ENCODE peak calls at places on chromosome 10, in six cellular contexts. Q is coronary artery, K is fibroblast of lung, D is fibroblast of the aortic adventitia, L is Calu3, C is foreskin fibroblast. J is an unnamed sample.

GRCh38 chr10:43046288-43046991 is 30.4 kb upstream of the RET start:
- DNase-seq in C (no peak), Q (peak), K (no peak), L (no peak), D (no peak), J (no peak)

GRCh38 chr10:105992928-105993327 is 1171.6 kb downstream of the SORCS1 start:
- DNase-seq in K (no peak), C (no peak), Q (no peak), L (no peak), D (no peak), J (no peak)

GRCh38 chr10:93652857-93653256 is 40.5 kb downstream of the PDE6C start:
- DNase-seq in D (peak), C (peak), L (peak), Q (no peak), K (peak), J (no peak)

GRCh38 chr10:4812041-4812440 is 14.0 kb upstream of the AKR1E2 start:
- DNase-seq in L (no peak), C (peak), D (peak), K (no peak), Q (no peak), J (no peak)

GRCh38 chr10:12590682-12591642 is 241.6 kb downstream of the CAMK1D start:
- DNase-seq in L (no peak), K (peak), C (no peak), Q (no peak), D (no peak), J (no peak)

GRCh38 chr10:109981641-109982040 is 26.1 kb upstream of the ADD3 start:
- DNase-seq in D (peak), K (peak), Q (no peak), C (no peak), L (no peak), J (no peak)

GRCh38 chr10:97127960-97128850 is 57.6 kb downstream of the SLIT1 start:
- DNase-seq in Q (no peak), D (no peak), K (no peak), L (no peak), C (peak), J (no peak)

GRCh38 chr10:119657725-119658124 is 6.5 kb downstream of the BAG3 start:
- DNase-seq in K (peak), C (peak), Q (no peak), D (peak), L (no peak), J (no peak)

GRCh38 chr10:28250782-28251181 is 52.1 kb downstream of the MPP7 start:
- DNase-seq in Q (no peak), K (peak), C (peak), L (no peak), D (peak), J (no peak)

GRCh38 chr10:32985781-32986350 is 27.8 kb upstream of the ITGB1 start:
- DNase-seq in L (no peak), Q (no peak), D (peak), K (peak), C (peak), J (no peak)

GRCh38 chr10:71075066-71075758 is 137.2 kb upstream of the UNC5B start:
- DNase-seq in D (no peak), C (no peak), L (no peak), Q (peak), K (no peak), J (no peak)

GRCh38 chr10:121440461-121440860 is 157.8 kb downstream of the FGFR2 start:
- DNase-seq in C (no peak), K (no peak), D (no peak), L (no peak), Q (no peak), J (no peak)

GRCh38 chr10:53601260-53601875 is 828.8 kb upstream of the MBL2 start:
- DNase-seq in L (no peak), Q (no peak), K (peak), D (peak), C (peak), J (no peak)

GRCh38 chr10:77664018-77664417 is 26.4 kb upstream of the KCNMA1 start:
- DNase-seq in L (no peak), K (no peak), Q (no peak), D (no peak), C (no peak), J (no peak)

GRCh38 chr10:28532223-28532508 is 752 bp upstream of the WAC start:
- DNase-seq in Q (no peak), C (peak), L (no peak), K (peak), D (peak), J (no peak)

GRCh38 chr10:58322072-58322834 is 12.6 kb upstream of the UBE2D1 start:
- DNase-seq in K (no peak), C (peak), D (no peak), Q (no peak), L (peak), J (no peak)

GRCh38 chr10:3781458-3782098 is 3.4 kb downstream of the KLF6 start:
- DNase-seq in Q (peak), K (peak), D (peak), C (peak), L (no peak), J (no peak)
- TF ChIP-seq CTCF in Q (peak), K (peak), D (peak), C (peak), L (peak), J (peak)

GRCh38 chr10:63716174-63716573 is 195.0 kb downstream of the REEP3 start:
- DNase-seq in K (no peak), D (no peak), Q (no peak), L (no peak), C (no peak), J (no peak)

GRCh38 chr10:63712717-63713115 is 191.5 kb downstream of the REEP3 start:
- DNase-seq in L (no peak), Q (no peak), D (peak), K (no peak), C (peak), J (no peak)

GRCh38 chr10:63711866-63712716 is 190.9 kb downstream of the REEP3 start:
- DNase-seq in D (peak), K (peak), L (peak), C (peak), Q (peak), J (peak)

GRCh38 chr10:63711361-63711760 is 190.2 kb downstream of the REEP3 start:
- DNase-seq in L (peak), D (peak), C (peak), Q (no peak), K (peak), J (no peak)

GRCh38 chr10:63713191-63714144 is 192.3 kb downstream of the REEP3 start:
- DNase-seq in L (peak), K (peak), Q (no peak), C (peak), D (peak), J (no peak)
- TF ChIP-seq CTCF in L (no peak), K (no peak), Q (no peak), C (no peak), D (no peak), J (no peak)

DNA sequence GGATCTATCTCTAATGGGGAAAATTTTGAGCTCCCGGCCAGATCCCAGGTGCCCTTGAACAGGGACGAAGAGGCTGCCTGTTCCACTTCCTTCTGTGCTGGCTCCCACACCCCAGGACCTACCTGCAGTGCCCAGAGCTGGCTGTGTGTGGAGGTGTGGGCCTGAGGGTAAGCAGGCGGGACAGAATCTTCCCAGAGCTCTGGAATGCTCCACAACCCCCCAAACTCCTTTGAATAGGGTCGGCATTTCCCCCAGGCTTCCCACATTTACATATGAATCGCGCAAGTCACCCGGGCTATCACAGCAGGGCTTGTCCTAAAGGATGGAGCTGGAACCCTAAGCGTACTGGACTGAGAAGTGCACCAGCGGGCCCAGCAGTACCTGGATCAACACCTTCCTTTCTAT is 95.9 kb downstream of the DNMBP start:
- DNase-seq in L (no peak), D (no peak), Q (no peak), K (peak), C (no peak), J (no peak)
- TF ChIP-seq CTCF in L (no peak), D (no peak), Q (no peak), K (no peak), C (no peak), J (no peak)

GRCh38 chr10:125084191-125085186 is 75.9 kb downstream of the CTBP2 start:
- DNase-seq in Q (peak), D (peak), K (peak), C (peak), L (peak), J (peak)
- TF ChIP-seq CTCF in Q (no peak), D (peak), K (no peak), C (peak), L (no peak), J (peak)

DNA sequence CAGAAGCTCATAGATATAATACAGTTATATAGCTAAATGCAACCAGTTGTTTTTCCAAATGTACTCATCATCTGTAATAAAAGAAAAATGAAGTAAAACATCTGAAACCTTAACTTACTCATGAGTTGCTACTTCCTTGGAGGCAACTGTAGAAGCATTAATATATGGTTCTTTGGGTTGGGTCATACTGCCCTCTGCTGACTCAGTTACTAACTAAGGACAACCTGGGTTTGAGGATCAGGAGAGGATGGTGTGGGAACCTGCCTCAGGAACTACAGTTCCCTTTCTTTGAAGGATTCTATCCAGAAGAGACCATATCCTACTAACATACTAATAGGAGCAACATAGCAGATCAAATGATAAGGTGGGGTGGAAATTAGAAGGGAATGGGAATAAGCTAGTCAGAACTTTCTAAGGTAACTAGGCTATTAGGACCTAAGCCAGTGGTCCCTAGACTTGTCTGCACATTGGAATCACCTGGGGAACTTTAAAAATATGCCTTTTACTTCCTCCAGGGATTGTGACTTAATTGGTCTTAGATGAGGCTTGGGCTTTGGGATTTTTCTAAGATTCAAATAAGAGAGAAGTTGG is 20.7 kb downstream of the COX15 start:
- DNase-seq in K (peak), C (peak), D (peak), L (peak), Q (no peak), J (no peak)
- TF ChIP-seq CTCF in K (peak), C (peak), D (peak), L (no peak), Q (no peak), J (peak)

GRCh38 chr10:101780187-101780817 is 2.9 kb downstream of the NPM3 start:
- DNase-seq in Q (peak), C (no peak), L (no peak), D (no peak), K (no peak), J (no peak)
- TF ChIP-seq CTCF in Q (no peak), C (no peak), L (no peak), D (no peak), K (no peak), J (no peak)

GRCh38 chr10:82969405-82969804 is 1094.4 kb downstream of the NRG3 start:
- DNase-seq in C (peak), L (no peak), Q (no peak), K (peak), D (peak), J (no peak)
- TF ChIP-seq CTCF in C (peak), L (no peak), Q (no peak), K (peak), D (no peak), J (peak)

GRCh38 chr10:132457328-132458070 is 60.5 kb downstream of the PWWP2B start:
- DNase-seq in D (no peak), Q (no peak), C (no peak), L (no peak), K (no peak), J (no peak)
- TF ChIP-seq CTCF in D (no peak), Q (no peak), C (no peak), L (no peak), K (no peak), J (no peak)

DNA sequence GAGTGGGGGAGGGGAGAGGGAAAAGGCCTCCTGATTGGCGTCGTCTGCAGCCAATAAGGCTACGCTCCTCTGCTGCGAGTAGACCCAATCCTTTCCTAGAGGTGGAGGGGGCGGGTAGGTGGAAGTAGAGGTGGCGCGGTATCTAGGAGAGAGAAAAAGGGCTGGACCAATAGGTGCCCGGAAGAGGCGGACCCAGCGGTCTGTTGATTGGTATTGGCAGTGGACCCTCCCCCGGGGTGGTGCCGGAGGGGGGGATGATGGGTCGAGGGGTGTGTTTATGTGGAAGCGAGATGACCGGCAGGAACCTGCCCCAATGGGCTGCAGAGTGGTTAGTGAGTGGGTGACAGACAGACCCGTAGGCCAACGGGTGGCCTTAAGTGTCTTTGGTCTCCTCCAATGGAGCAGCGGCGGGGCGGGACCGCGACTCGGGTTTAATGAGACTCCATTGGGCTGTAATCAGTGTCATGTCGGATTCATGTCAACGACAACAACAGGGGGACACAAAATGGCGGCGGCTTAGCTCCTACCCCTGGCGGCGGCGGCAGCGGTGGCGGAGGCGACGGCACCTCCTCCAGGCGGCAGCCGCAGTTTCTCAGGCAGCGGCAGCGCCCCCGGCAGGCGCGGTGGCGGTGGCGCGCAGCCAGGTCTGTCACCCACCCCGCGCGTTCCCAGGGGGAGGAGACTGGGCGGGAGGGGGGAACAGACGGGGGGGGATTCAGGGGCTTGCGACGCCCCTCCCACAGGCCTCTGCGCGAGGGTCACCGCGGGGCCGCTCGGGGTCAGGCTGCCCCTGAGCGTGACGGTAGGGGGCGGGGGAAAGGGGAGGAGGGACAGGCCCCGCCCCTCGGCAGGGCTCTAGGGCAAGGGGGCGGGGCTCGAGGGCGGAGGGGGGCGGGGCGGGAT is at the start of gene KAT6B:
- DNase-seq in C (peak), L (peak), K (peak), D (peak), Q (peak), J (peak)
- TF ChIP-seq CTCF in C (peak), L (no peak), K (no peak), D (peak), Q (no peak), J (peak)

GRCh38 chr10:69839696-69840345 is 38.1 kb downstream of the COL13A1 start:
- DNase-seq in C (peak), D (no peak), K (peak), Q (no peak), L (no peak), J (no peak)
- TF ChIP-seq CTCF in C (no peak), D (no peak), K (no peak), Q (no peak), L (no peak), J (no peak)